ENCODE peak calls at places on chromosomes 6 and 20, in five cellular contexts. U is WERI-Rb-1, V is GM06990, Y is GM12865, B is fibroblast of pulmonary artery. Z is an unnamed sample.

GRCh38 chr20:19211661-19212523 is 550 bp upstream of the SLC24A3 start:
- DNase-seq in Y (no peak), B (no peak), V (peak; percentile 8), U (no peak), Z (peak; percentile 19)

GRCh38 chr6:11322252-11322885 is 89.9 kb upstream of the NEDD9 start:
- DNase-seq in U (no peak), V (no peak), Y (peak; percentile 59), B (no peak), Z (no peak)

GRCh38 chr20:1815502-1816085 is 79.6 kb upstream of the SIRPA start:
- DNase-seq in Y (no peak), B (no peak), V (no peak), U (no peak), Z (no peak)

GRCh38 chr6:43495409-43495941 is 14.7 kb downstream of the LRRC73 start:
- DNase-seq in V (no peak), Y (no peak), U (no peak), B (no peak), Z (peak; percentile 36)

GRCh38 chr20:36792422-36792821 is 18.9 kb upstream of the DSN1 start:
- DNase-seq in Y (peak; percentile 70), B (peak; percentile 63), V (no peak), U (peak; percentile 81), Z (no peak)

GRCh38 chr6:122734529-122735203 is 44.9 kb upstream of the FABP7 start:
- DNase-seq in V (no peak), B (no peak), U (no peak), Y (no peak), Z (no peak)

GRCh38 chr6:52141596-52141995 is 44.6 kb upstream of the IL17A start:
- DNase-seq in B (no peak), U (no peak), Y (no peak), V (no peak), Z (no peak)

GRCh38 chr6:136684483-136684882 is 107.8 kb downstream of the MAP3K5 start:
- DNase-seq in B (no peak), V (no peak), U (no peak), Y (no peak), Z (no peak)

GRCh38 chr6:1389791-1390070 is 355 bp downstream of the FOXF2 start:
- DNase-seq in Y (no peak), U (no peak), V (no peak), B (no peak), Z (no peak)

GRCh38 chr6:1391692-1392309 is 2.4 kb downstream of the FOXF2 start:
- DNase-seq in U (no peak), Y (no peak), B (no peak), V (no peak), Z (no peak)

GRCh38 chr6:1390071-1390804 is 862 bp downstream of the FOXF2 start:
- DNase-seq in U (peak; percentile 59), V (no peak), B (peak; percentile 47), Y (no peak), Z (no peak)

GRCh38 chr6:1388927-1389790 is at the start of gene FOXF2:
- DNase-seq in Y (no peak), U (no peak), V (no peak), B (no peak), Z (no peak)

GRCh38 chr6:1390805-1391511 is 1.6 kb downstream of the FOXF2 start:
- DNase-seq in V (no peak), B (no peak), U (peak; percentile 35), Y (no peak), Z (no peak)
- H3K4me3 ChIP-seq in V (no peak overlapping the region), B (no peak overlapping the region), U (no peak overlapping the region), Y (no peak overlapping the region), Z (peak overlapping the region; percentile 28)

GRCh38 chr20:10051185-10051584 is 16.4 kb downstream of the ANKEF1 start:
- DNase-seq in U (no peak), Y (no peak), B (no peak), V (no peak), Z (no peak)

GRCh38 chr20:10047427-10047826 is 12.6 kb downstream of the ANKEF1 start:
- DNase-seq in V (no peak), U (peak; percentile 45), Y (no peak), B (peak; percentile 13), Z (no peak)
- TF ChIP-seq CTCF in V (no peak), U (peak; percentile 43), Y (peak; percentile 15), B (peak; percentile 22), Z (no peak)

DNA sequence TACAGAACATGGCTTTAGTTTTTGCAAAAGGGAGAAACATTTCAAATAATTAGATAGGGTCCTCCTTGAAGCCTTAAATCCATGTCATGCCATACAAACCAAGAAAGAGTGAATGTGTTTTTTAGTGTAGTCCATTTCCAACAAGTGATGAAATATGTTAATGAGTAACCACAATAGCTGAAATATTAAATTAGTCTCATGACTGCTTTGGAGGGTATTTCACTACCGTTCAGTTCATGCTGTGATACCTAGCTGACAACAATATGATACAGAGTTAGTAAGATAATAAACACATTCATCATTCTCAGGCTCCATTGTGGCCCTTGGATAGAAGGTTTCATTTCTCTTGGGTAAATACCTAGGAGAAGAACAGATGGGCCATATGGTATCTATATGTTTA is 5.8 kb upstream of the ID4 start:
- DNase-seq in B (no peak), Y (no peak), V (no peak), U (no peak), Z (no peak)
- H3K4me3 ChIP-seq in B (no peak overlapping the region), Y (no peak overlapping the region), V (no peak overlapping the region), U (no peak overlapping the region), Z (no peak overlapping the region)

GRCh38 chr6:36604090-36605060 is 10.2 kb downstream of the SRSF3 start:
- DNase-seq in Y (no peak), U (no peak), V (no peak), B (no peak), Z (no peak)

GRCh38 chr6:36603222-36604089 is 9.3 kb downstream of the SRSF3 start:
- DNase-seq in B (no peak), V (no peak), U (no peak), Y (no peak), Z (no peak)

GRCh38 chr6:36605102-36605501 is 10.9 kb downstream of the SRSF3 start:
- DNase-seq in V (no peak), U (no peak), Y (no peak), B (no peak), Z (no peak)

GRCh38 chr6:36607782-36608386 is 13.7 kb downstream of the SRSF3 start:
- DNase-seq in V (no peak), B (no peak), Y (no peak), U (peak; percentile 86), Z (no peak)

GRCh38 chr6:36605560-36606391 is 11.6 kb downstream of the SRSF3 start:
- DNase-seq in V (no peak), U (no peak), B (no peak), Y (no peak), Z (no peak)
- TF ChIP-seq CTCF in V (no peak), U (no peak), B (peak; percentile 8), Y (peak; percentile 16), Z (peak; percentile 39)

GRCh38 chr20:31883829-31884228 is 13.4 kb downstream of the TTLL9 start:
- DNase-seq in Y (no peak), U (no peak), B (no peak), V (no peak), Z (no peak)

GRCh38 chr20:31877684-31878083 is 7.2 kb downstream of the TTLL9 start:
- DNase-seq in U (no peak), Y (no peak), V (no peak), B (no peak), Z (no peak)

GRCh38 chr20:31881945-31882344 is 11.5 kb downstream of the TTLL9 start:
- DNase-seq in U (no peak), B (no peak), Y (no peak), V (no peak), Z (no peak)

GRCh38 chr20:31879143-31879987 is 8.9 kb downstream of the TTLL9 start:
- DNase-seq in Y (peak; percentile 95), V (no peak), B (peak; percentile 96), U (peak; percentile 93), Z (peak; percentile 93)
- H3K4me3 ChIP-seq in Y (peak overlapping the region; percentile 69), V (peak overlapping the region; percentile 65), B (peak overlapping the region; percentile 73), U (peak overlapping the region; percentile 50), Z (peak overlapping the region; percentile 41)

GRCh38 chr6:155174576-155175174 is 89.1 kb upstream of the CLDN20 start:
- DNase-seq in U (peak; percentile 73), Y (peak; percentile 93), B (peak; percentile 90), V (peak; percentile 46), Z (peak; percentile 46)

GRCh38 chr6:155181498-155181897 is 82.3 kb upstream of the CLDN20 start:
- DNase-seq in B (no peak), U (no peak), Y (peak; percentile 86), V (peak; percentile 46), Z (no peak)

GRCh38 chr6:155183095-155183494 is 80.7 kb upstream of the CLDN20 start:
- DNase-seq in V (peak; percentile 69), Y (peak; percentile 86), U (no peak), B (no peak), Z (no peak)

GRCh38 chr6:155182103-155182502 is 81.7 kb upstream of the CLDN20 start:
- DNase-seq in V (no peak), B (no peak), U (no peak), Y (no peak), Z (no peak)

GRCh38 chr6:155177369-155177961 is 86.3 kb upstream of the CLDN20 start:
- DNase-seq in U (peak; percentile 37), Y (peak; percentile 86), B (peak; percentile 89), V (no peak), Z (no peak)
- TF ChIP-seq CTCF in U (peak; percentile 22), Y (peak; percentile 56), B (peak; percentile 65), V (peak; percentile 56), Z (peak; percentile 73)

DNA sequence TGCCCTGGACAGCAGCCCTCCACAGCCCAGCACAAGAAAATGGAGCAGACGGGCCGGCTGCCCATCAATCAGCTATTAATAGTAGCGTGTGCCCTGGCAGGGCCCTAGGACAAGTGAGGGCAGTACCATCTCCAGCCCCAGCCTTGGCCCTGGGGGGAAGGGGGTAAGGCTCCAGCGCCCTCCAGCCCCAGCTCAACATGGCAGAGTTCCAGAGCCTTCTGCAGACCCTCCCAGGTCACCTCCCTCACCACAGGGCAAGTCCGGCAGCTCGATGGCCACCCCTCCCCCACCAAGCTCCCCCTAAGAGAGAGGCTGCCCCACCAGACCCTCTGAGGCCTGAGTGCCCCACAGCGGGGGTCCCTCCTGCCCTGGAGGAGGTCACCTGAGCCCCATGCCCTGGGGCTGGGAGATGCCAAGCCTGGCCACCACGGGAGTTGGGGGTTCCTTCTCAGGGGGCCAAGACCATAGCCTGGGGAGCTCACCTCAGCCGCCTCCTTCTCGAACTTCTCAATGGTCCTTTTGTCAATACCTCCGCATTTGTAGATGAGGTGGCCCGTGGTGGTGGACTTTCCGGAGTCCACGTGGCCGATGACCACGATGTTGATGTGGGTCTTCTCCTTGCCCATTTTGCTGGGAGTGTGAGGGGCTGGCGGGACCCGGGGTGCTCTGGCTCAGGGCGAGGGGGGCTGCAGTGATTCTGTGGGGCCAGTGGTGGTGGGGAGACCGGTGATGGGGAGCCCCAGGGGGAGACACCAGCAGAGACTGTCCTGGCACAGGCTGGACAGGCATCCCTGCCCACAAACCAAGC is 1.5 kb downstream of the EEF1A2 start:
- DNase-seq in U (no peak), V (no peak), B (no peak), Y (no peak), Z (no peak)
- H3K4me3 ChIP-seq in U (peak overlapping the region; percentile 88), V (peak overlapping the region; percentile 40), B (no peak overlapping the region), Y (no peak overlapping the region), Z (no peak overlapping the region)